ENCODE peak calls at places on chromosomes 1 and 21, in five cellular contexts. Z is stimulated activated CD8-positive, alpha-beta memory T cell treated with anti-CD3 and anti-CD28 coated beads, Interleukin-15, amount 100 ng/mL, for 1 hour; L is SW480; N is C1 segment of cervical spinal cord; Q is non-pigmented ciliary epithelial cell. X is an unnamed sample.

GRCh38 chr1:234558186-234558836 is 51.7 kb downstream of the IRF2BP2 start:
- DNase-seq in Q (no peak), L (no peak), Z (no peak), N (no peak), X (peak; percentile 9)

GRCh38 chr1:213829806-213830205 is 158.0 kb upstream of the PROX1 start:
- DNase-seq in Q (no peak), N (no peak), L (no peak), Z (no peak), X (no peak)

GRCh38 chr1:205879974-205880373 is 30.0 kb upstream of the PM20D1 start:
- DNase-seq in L (no peak), N (no peak), Z (no peak), Q (no peak), X (no peak)

GRCh38 chr21:38773108-38774061 is 32.3 kb upstream of the ETS2 start:
- DNase-seq in Z (no peak), L (peak; percentile 73), N (no peak), Q (peak; percentile 95), X (no peak)

GRCh38 chr1:246012271-246012854 is 494.7 kb downstream of the SMYD3 start:
- DNase-seq in Z (no peak), L (no peak), Q (no peak), N (no peak), X (no peak)

GRCh38 chr1:39829791-39830533 is 41.3 kb upstream of the BMP8B start:
- DNase-seq in Z (no peak), N (no peak), Q (no peak), L (no peak), X (no peak)

GRCh38 chr1:45752441-45753052 is 2.1 kb upstream of the IPP start:
- DNase-seq in Z (no peak), Q (no peak), L (no peak), N (no peak), X (no peak)

GRCh38 chr1:28136636-28137613 is 39.6 kb downstream of the PTAFR start:
- DNase-seq in N (no peak), L (no peak), Q (no peak), Z (no peak), X (no peak)

GRCh38 chr1:246680696-246681127 is 43.5 kb upstream of the SCCPDH start:
- DNase-seq in Q (no peak), L (no peak), N (peak; percentile 6), Z (no peak), X (no peak)

GRCh38 chr1:150551784-150552691 is 2.8 kb downstream of the ADAMTSL4 start:
- DNase-seq in Q (peak; percentile 71), N (peak; percentile 86), L (no peak), Z (no peak), X (peak; percentile 89)

GRCh38 chr1:38564946-38565570 is 294.5 kb downstream of the RRAGC start:
- DNase-seq in N (peak; percentile 17), Z (no peak), Q (no peak), L (peak; percentile 66), X (no peak)

X was measured in breast epithelium.